ENCODE peak calls at places on chromosomes 6 and 20, in five cellular contexts. Y is HCT116, G is stomach, R is breast epithelium, I is IMR-90. C is an unnamed sample.

GRCh38 chr6:85460951-85461805 is 11.3 kb downstream of the NT5E start:
- DNase-seq in G (no peak), R (peak), Y (no peak), I (no peak), C (no peak)

GRCh38 chr6:149170564-149171452 is 146.7 kb upstream of the TAB2 start:
- DNase-seq in G (no peak), I (no peak), Y (no peak), R (no peak), C (no peak)

GRCh38 chr6:136782021-136782770 is 10.1 kb downstream of the MAP3K5 start:
- DNase-seq in R (no peak), G (no peak), Y (no peak), I (peak), C (no peak)

GRCh38 chr6:15351631-15352030 is 105.8 kb downstream of the JARID2 start:
- DNase-seq in G (no peak), R (no peak), Y (no peak), I (peak), C (no peak)

GRCh38 chr6:162621246-162621645 is 106.3 kb downstream of the PRKN start:
- DNase-seq in G (no peak), I (no peak), Y (peak), R (no peak), C (no peak)

GRCh38 chr20:53606364-53606985 is 12.8 kb upstream of the ZNF217 start:
- DNase-seq in I (peak), Y (no peak), R (no peak), G (peak), C (peak)

GRCh38 chr6:143767433-143767832 is 75.7 kb upstream of the LTV1 start:
- DNase-seq in Y (no peak), G (no peak), I (no peak), R (no peak), C (no peak)

GRCh38 chr20:32045999-32046398 is 6.0 kb upstream of the HCK start:
- DNase-seq in I (no peak), Y (no peak), G (no peak), R (no peak), C (no peak)

GRCh38 chr20:53827996-53828672 is 234.5 kb upstream of the ZNF217 start:
- DNase-seq in R (no peak), Y (peak), G (no peak), I (peak), C (no peak)

GRCh38 chr6:128882991-128883571 is at the start of gene LAMA2:
- DNase-seq in I (peak), Y (no peak), R (peak), G (peak), C (peak)
- TF ChIP-seq CTCF in I (peak), Y (no peak), R (no peak), G (peak), C (no peak)

GRCh38 chr6:63635563-63636515 is at the start of gene PHF3:
- DNase-seq in R (peak), G (peak), Y (peak), I (peak), C (peak)
- TF ChIP-seq POLR2A in R (no peak), G (no peak), Y (peak), I (peak), C (no peak)

GRCh38 chr20:24149175-24149574 is 160.6 kb upstream of the GGTLC1 start:
- DNase-seq in I (no peak), R (no peak), Y (no peak), G (no peak), C (no peak)

GRCh38 chr20:24151621-24152020 is 163.0 kb upstream of the GGTLC1 start:
- DNase-seq in G (no peak), R (no peak), I (no peak), Y (no peak), C (no peak)

GRCh38 chr20:24150406-24150805 is 161.8 kb upstream of the GGTLC1 start:
- DNase-seq in R (no peak), Y (no peak), I (no peak), G (no peak), C (no peak)

GRCh38 chr20:24148372-24148771 is 159.8 kb upstream of the GGTLC1 start:
- DNase-seq in R (no peak), G (no peak), Y (no peak), I (no peak), C (peak)

GRCh38 chr20:24149881-24150307 is 161.3 kb upstream of the GGTLC1 start:
- DNase-seq in R (no peak), I (no peak), Y (no peak), G (no peak), C (peak)
- TF ChIP-seq CTCF in R (no peak), I (peak), Y (no peak), G (no peak), C (no peak)

DNA sequence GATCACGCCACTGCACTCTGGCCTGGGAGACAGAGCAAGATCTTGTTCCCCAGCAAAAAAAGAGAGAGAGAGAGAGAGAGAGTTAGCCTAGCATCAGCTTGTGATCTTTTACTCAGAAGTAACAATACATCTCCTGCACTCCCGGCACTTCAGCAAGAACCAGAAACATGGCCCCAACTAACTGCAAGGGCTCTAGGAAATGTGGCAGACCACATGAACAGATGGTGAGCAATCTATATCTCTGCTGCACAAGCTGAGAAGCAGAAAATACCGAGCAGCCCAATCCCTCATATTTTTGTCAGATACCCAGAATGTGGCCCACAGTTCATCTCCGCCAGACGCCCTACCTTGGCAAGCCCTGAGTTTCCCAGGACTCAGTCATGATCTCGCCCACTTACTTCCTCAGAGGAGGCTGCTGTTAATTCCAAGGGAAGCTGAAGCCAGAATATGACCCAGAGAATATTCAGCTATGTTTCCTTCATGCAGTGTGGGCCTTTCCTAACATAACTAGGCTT is 63.1 kb upstream of the PHACTR1 start:
- DNase-seq in G (no peak), I (no peak), Y (no peak), R (no peak), C (no peak)
- TF ChIP-seq POLR2A in G (no peak), I (no peak), Y (no peak), R (no peak), C (no peak)